ENCODE peak calls at places on chromosomes 13 and 19, in six cellular contexts. T is body of pancreas, B is cardiac muscle cell, F is thoracic aorta, Y is psoas muscle, Q is colonic mucosa. M is an unnamed sample.

GRCh38 chr19:43555185-43555770 is 20.0 kb downstream of the XRCC1 start:
- DNase-seq in B (peak; percentile 71), F (no peak), T (peak; percentile 71), Y (peak; percentile 61), Q (peak; percentile 86), M (peak; percentile 43)

GRCh38 chr13:113842336-113843062 is 21.4 kb downstream of the GAS6 start:
- DNase-seq in T (no peak), B (peak; percentile 31), F (no peak), Q (no peak), Y (peak; percentile 45), M (no peak)

GRCh38 chr13:107202371-107203023 is 634.6 kb upstream of the ARGLU1 start:
- DNase-seq in B (no peak), Q (no peak), Y (no peak), T (no peak), F (no peak), M (peak; percentile 47)

GRCh38 chr19:903266-903797 is 9.7 kb downstream of the R3HDM4 start:
- DNase-seq in Y (peak; percentile 45), Q (no peak), B (no peak), F (no peak), T (peak; percentile 73), M (no peak)

GRCh38 chr13:59776924-59777690 is 386.6 kb downstream of the DIAPH3 start:
- DNase-seq in T (no peak), Y (no peak), F (no peak), B (no peak), Q (no peak), M (peak; percentile 69)

GRCh38 chr13:71316964-71317363 is 550.0 kb downstream of the DACH1 start:
- DNase-seq in T (no peak), B (no peak), F (no peak), Y (no peak), Q (no peak), M (no peak)

GRCh38 chr13:26376430-26376829 is 122.5 kb downstream of the CDK8 start:
- DNase-seq in Y (no peak), T (no peak), Q (no peak), F (no peak), B (no peak), M (no peak)

GRCh38 chr19:5182811-5183210 is 157.8 kb downstream of the PTPRS start:
- DNase-seq in Q (no peak), F (no peak), Y (no peak), T (no peak), B (no peak), M (no peak)

GRCh38 chr13:41061914-41062837 is 867 bp downstream of the WBP4 start:
- DNase-seq in Q (no peak), Y (no peak), F (no peak), T (no peak), B (peak; percentile 79), M (peak; percentile 69)

GRCh38 chr19:22620401-22620800 is 13.7 kb upstream of the ZNF492 start:
- DNase-seq in F (no peak), Y (no peak), T (no peak), Q (no peak), B (no peak), M (no peak)

GRCh38 chr19:42942187-42942789 is 5.3 kb upstream of the PSG7 start:
- DNase-seq in Q (no peak), T (no peak), B (no peak), F (no peak), Y (no peak), M (no peak)

GRCh38 chr19:10828981-10829821 is 6.8 kb downstream of the TMED1 start:
- DNase-seq in Y (no peak), Q (no peak), F (no peak), T (no peak), B (no peak), M (no peak)

GRCh38 chr19:48218964-48219363 is 36.7 kb downstream of the CARD8 start:
- DNase-seq in F (no peak), Q (no peak), Y (no peak), T (no peak), B (no peak), M (no peak)

GRCh38 chr19:42555801-42556200 is 27.5 kb upstream of the CEACAM1 start:
- DNase-seq in B (no peak), Q (no peak), F (no peak), T (no peak), Y (no peak), M (no peak)

GRCh38 chr13:76425930-76426329 is 460.3 kb downstream of the KCTD12 start:
- DNase-seq in Q (no peak), Y (no peak), T (no peak), F (no peak), B (no peak), M (no peak)

GRCh38 chr13:32125746-32126145 is 94.2 kb downstream of the FRY start:
- DNase-seq in Y (no peak), B (no peak), Q (no peak), T (no peak), F (no peak), M (no peak)

GRCh38 chr13:85798999-85799646 is at the start of gene SLITRK6:
- DNase-seq in T (no peak), Q (peak; percentile 18), F (no peak), B (peak; percentile 44), Y (no peak), M (peak; percentile 66)

GRCh38 chr13:97367016-97367415 is 67.0 kb upstream of the RAP2A start:
- DNase-seq in Y (no peak), Q (no peak), F (no peak), T (no peak), B (no peak), M (no peak)

GRCh38 chr19:47518139-47518538 is 3.3 kb upstream of the NAPA start:
- DNase-seq in Y (peak; percentile 26), B (no peak), F (no peak), T (no peak), Q (no peak), M (no peak)

GRCh38 chr13:79528759-79529191 is 47.8 kb downstream of the NDFIP2 start:
- DNase-seq in Q (no peak), F (no peak), B (no peak), T (no peak), Y (no peak), M (no peak)

GRCh38 chr19:16496613-16496983 is 404 bp downstream of the C19orf44 start:
- DNase-seq in Y (peak; percentile 89), T (no peak), F (peak; percentile 20), B (no peak), Q (peak; percentile 31), M (no peak)
- H3K27ac ChIP-seq in Y (peak overlapping the region; percentile 89), T (no peak overlapping the region), F (peak overlapping the region; percentile 75), B (no peak overlapping the region), Q (peak overlapping the region; percentile 37), M (peak overlapping the region; percentile 68)

DNA sequence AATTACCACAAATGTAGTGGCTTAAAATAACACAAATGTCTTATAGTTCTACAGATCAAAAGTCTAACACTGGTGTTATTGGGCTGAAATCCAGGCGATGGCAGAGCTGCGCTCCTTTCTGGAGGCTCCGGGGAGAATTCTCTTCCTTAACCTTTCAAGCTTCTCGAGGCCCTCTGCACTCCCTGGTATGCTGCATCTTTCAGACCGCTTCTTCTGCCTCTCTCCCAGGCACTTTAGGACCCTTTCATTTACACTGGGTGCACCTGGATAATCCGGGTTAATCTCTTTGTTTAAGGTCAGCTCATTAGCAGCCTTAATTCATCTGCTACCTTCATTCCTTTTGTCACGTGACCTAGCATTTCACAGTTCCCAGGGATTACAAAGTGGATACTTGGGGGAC is 211.3 kb upstream of the RFC3 start:
- DNase-seq in B (peak; percentile 18), Q (no peak), Y (no peak), T (no peak), F (no peak), M (peak; percentile 9)
- TF ChIP-seq CTCF in B (peak; percentile 14), Q (no peak), Y (no peak), T (no peak), F (no peak), M (no peak)

GRCh38 chr13:102679449-102680132 is 15.3 kb downstream of the METTL21C start:
- DNase-seq in Y (no peak), F (no peak), Q (no peak), T (no peak), B (no peak), M (no peak)

GRCh38 chr13:102682727-102683126 is 12.1 kb downstream of the METTL21C start:
- DNase-seq in F (no peak), Y (no peak), Q (no peak), B (no peak), T (no peak), M (no peak)

GRCh38 chr13:102678339-102679122 is 16.3 kb downstream of the METTL21C start:
- DNase-seq in T (no peak), Q (no peak), B (no peak), F (no peak), Y (no peak), M (no peak)

GRCh38 chr13:102680842-102681725 is 13.8 kb downstream of the METTL21C start:
- DNase-seq in F (no peak), T (no peak), Y (no peak), B (no peak), Q (no peak), M (no peak)

GRCh38 chr13:102680133-102680717 is 14.6 kb downstream of the METTL21C start:
- DNase-seq in T (no peak), Y (no peak), F (no peak), B (no peak), Q (no peak), M (no peak)
- H3K27ac ChIP-seq in T (no peak overlapping the region), Y (no peak overlapping the region), F (no peak overlapping the region), B (peak overlapping the region; percentile 38), Q (no peak overlapping the region), M (no peak overlapping the region)

GRCh38 chr19:37909661-37910199 is 2.7 kb downstream of the SIPA1L3 start:
- DNase-seq in Q (no peak), F (no peak), B (no peak), T (no peak), Y (peak; percentile 3), M (no peak)

GRCh38 chr19:37906868-37907734 is at the start of gene SIPA1L3:
- DNase-seq in F (peak; percentile 70), Y (peak; percentile 96), B (peak; percentile 99), Q (peak; percentile 96), T (peak; percentile 95), M (peak; percentile 89)

GRCh38 chr19:37903096-37903495 is 3.3 kb downstream of the WDR87 start:
- DNase-seq in Y (no peak), B (peak; percentile 58), T (no peak), Q (no peak), F (no peak), M (no peak)

GRCh38 chr19:37907735-37908066 is 693 bp downstream of the SIPA1L3 start:
- DNase-seq in Y (no peak), T (no peak), F (no peak), B (no peak), Q (no peak), M (no peak)

DNA sequence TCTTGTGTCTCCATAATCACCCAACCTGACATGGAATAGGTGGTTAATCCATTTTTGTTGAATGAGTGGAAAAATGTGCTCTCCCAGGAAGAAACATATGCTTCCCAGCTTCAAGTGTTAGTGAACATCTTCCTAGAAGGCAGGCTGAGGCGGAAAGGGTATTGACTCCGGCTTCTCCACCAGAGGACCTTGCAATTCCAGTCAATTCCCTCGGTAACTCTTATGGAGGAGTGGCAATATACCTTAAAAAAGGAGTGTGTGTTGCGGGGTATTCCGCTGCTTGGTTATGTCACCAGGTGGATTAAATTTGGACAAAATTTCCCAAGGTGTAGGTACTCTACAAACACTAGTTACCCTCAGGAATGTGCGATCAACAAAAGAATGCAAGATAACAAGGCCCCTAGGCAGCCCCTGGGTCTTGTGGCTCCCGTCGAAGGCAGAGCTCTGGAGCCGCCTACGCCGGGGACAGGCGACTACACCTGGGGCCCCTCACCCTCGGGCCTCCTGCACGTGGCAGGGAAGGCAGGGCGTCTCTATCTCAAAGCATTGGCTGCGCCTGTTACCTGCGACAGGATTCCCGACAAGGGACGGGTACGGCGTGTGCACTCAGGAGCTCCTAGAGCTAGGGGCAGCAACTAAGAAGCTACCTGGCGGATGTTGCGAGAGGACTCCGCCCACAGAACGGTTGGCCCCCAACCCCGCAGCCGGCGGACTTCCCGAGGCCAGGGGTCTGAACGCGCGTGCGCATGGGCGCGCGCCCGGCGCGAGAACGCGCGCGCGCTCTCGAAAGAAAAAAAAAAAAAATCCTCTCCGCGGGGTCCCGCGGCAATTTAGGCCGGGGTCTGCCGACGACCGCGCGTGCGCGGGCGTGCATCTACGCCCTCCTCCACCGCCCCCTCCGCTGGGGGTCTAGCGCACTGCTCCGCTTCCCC is at the start of gene WDR87:
- DNase-seq in F (no peak), B (no peak), Q (peak; percentile 46), T (peak; percentile 60), Y (no peak), M (peak; percentile 39)
- TF ChIP-seq CTCF in F (no peak), B (no peak), Q (no peak), T (no peak), Y (no peak), M (no peak)